ENCODE peak calls at places on chromosome 12, in eight cellular contexts. C is GM12878, R is HCT116, G is prostate gland, S is spleen, I is Panc1, Y is transverse colon, N is GM23338. Q is an unnamed sample.

GRCh38 chr12:123431951-123432886 is 4.3 kb downstream of the RILPL2 start:
- DNase-seq in C (no peak), R (no peak), G (no peak), S (no peak), I (no peak), Y (no peak), N (no peak), Q (no peak)

GRCh38 chr12:28700161-28700560 is 448.9 kb upstream of the FAR2 start:
- DNase-seq in C (no peak), R (no peak), G (no peak), S (no peak), I (no peak), Y (no peak), N (no peak), Q (no peak)

GRCh38 chr12:83128529-83128928 is 441.8 kb downstream of the TMTC2 start:
- DNase-seq in C (no peak), R (no peak), G (no peak), S (no peak), I (no peak), Y (no peak), N (no peak), Q (no peak)

GRCh38 chr12:26631846-26632245 is 201.1 kb downstream of the ITPR2 start:
- DNase-seq in C (no peak), R (no peak), G (no peak), S (no peak), I (no peak), Y (no peak), N (no peak), Q (no peak)

GRCh38 chr12:91289072-91289471 is 106.5 kb upstream of the DCN start:
- DNase-seq in C (no peak), R (no peak), G (no peak), S (no peak), I (no peak), Y (no peak), N (no peak), Q (no peak)

GRCh38 chr12:49094104-49094948 is at the start of gene DHH:
- DNase-seq in C (no peak), R (no peak), G (no peak), S (peak; percentile 77), I (no peak), Y (no peak), N (peak; percentile 77), Q (no peak)

GRCh38 chr12:50186667-50187066 is 19.5 kb upstream of the CERS5 start:
- DNase-seq in C (no peak), R (no peak), G (no peak), S (no peak), I (no peak), Y (no peak), N (no peak), Q (no peak)

GRCh38 chr12:91958816-91959215 is 186.8 kb downstream of the BTG1 start:
- DNase-seq in C (no peak), R (no peak), G (no peak), S (no peak), I (no peak), Y (no peak), N (no peak), Q (no peak)

GRCh38 chr12:105427883-105428282 is 97.4 kb downstream of the C12orf75 start:
- DNase-seq in C (no peak), R (no peak), G (no peak), S (no peak), I (no peak), Y (no peak), N (no peak), Q (no peak)

GRCh38 chr12:89354630-89354931 is 2.3 kb upstream of the DUSP6 start:
- DNase-seq in C (no peak), R (no peak), G (no peak), S (no peak), I (no peak), Y (no peak), N (peak; percentile 44), Q (no peak)

GRCh38 chr12:14618990-14619389 is 51.3 kb upstream of the PLBD1 start:
- DNase-seq in C (no peak), R (no peak), G (no peak), S (no peak), I (no peak), Y (no peak), N (peak; percentile 51), Q (no peak)

GRCh38 chr12:24803406-24804245 is 145.3 kb downstream of the BCAT1 start:
- DNase-seq in C (no peak), R (no peak), G (no peak), S (no peak), I (no peak), Y (no peak), N (no peak), Q (no peak)

GRCh38 chr12:64528616-64529015 is 76.7 kb downstream of the TBK1 start:
- DNase-seq in C (no peak), R (no peak), G (no peak), S (no peak), I (no peak), Y (no peak), N (no peak), Q (no peak)

GRCh38 chr12:14828896-14829295 is 14.4 kb downstream of the ART4 start:
- DNase-seq in C (peak; percentile 12), R (no peak), G (no peak), S (no peak), I (no peak), Y (no peak), N (peak; percentile 53), Q (no peak)

GRCh38 chr12:123083661-123084571 is 67.0 kb downstream of the PITPNM2 start:
- DNase-seq in C (no peak), R (no peak), G (no peak), S (no peak), I (no peak), Y (no peak), N (no peak), Q (no peak)

GRCh38 chr12:104281636-104282035 is 21.9 kb upstream of the EID3 start:
- DNase-seq in C (no peak), R (no peak), G (no peak), S (no peak), I (no peak), Y (no peak), N (no peak), Q (no peak)

GRCh38 chr12:76259071-76259470 is 89.1 kb downstream of the BBS10 start:
- DNase-seq in C (no peak), R (no peak), G (no peak), S (no peak), I (no peak), Y (no peak), N (no peak), Q (no peak)

GRCh38 chr12:109864916-109865315 is 15.4 kb downstream of the GLTP start:
- DNase-seq in C (no peak), R (no peak), G (peak; percentile 73), S (no peak), I (no peak), Y (no peak), N (peak; percentile 44), Q (no peak)

GRCh38 chr12:22529281-22530060 is 14.9 kb downstream of the C2CD5 start:
- DNase-seq in C (no peak), R (no peak), G (no peak), S (no peak), I (peak; percentile 8), Y (no peak), N (peak; percentile 66), Q (no peak)

GRCh38 chr12:85155791-85156190 is 119.6 kb downstream of the LRRIQ1 start:
- DNase-seq in C (no peak), R (peak; percentile 31), G (no peak), S (no peak), I (no peak), Y (no peak), N (peak; percentile 69), Q (no peak)

GRCh38 chr12:253116-253831 is 9.4 kb downstream of the SLC6A13 start:
- DNase-seq in C (no peak), R (no peak), G (no peak), S (no peak), I (no peak), Y (no peak), N (no peak), Q (no peak)
- H3K27me3 ChIP-seq in C (no peaks in the 10 kb centered on the region), R (peaks cover 4% of the 10 kb centered on the region), G (no peaks in the 10 kb centered on the region), S (no peaks in the 10 kb centered on the region), I (peaks cover 2% of the 10 kb centered on the region), Y (peaks cover 11% of the 10 kb centered on the region), N (no peaks in the 10 kb centered on the region), Q (peaks cover 10% of the 10 kb centered on the region)

GRCh38 chr12:16610743-16611142 is 4.8 kb upstream of the LMO3 start:
- DNase-seq in C (no peak), R (no peak), G (no peak), S (no peak), I (no peak), Y (no peak), N (no peak), Q (no peak)
- H3K4me3 ChIP-seq in C (no peak overlapping the region), R (no peak overlapping the region), G (no peak overlapping the region), S (no peak overlapping the region), I (no peak overlapping the region), Y (no peak overlapping the region), N (peak overlapping the region; percentile 85), Q (no peak overlapping the region)

DNA sequence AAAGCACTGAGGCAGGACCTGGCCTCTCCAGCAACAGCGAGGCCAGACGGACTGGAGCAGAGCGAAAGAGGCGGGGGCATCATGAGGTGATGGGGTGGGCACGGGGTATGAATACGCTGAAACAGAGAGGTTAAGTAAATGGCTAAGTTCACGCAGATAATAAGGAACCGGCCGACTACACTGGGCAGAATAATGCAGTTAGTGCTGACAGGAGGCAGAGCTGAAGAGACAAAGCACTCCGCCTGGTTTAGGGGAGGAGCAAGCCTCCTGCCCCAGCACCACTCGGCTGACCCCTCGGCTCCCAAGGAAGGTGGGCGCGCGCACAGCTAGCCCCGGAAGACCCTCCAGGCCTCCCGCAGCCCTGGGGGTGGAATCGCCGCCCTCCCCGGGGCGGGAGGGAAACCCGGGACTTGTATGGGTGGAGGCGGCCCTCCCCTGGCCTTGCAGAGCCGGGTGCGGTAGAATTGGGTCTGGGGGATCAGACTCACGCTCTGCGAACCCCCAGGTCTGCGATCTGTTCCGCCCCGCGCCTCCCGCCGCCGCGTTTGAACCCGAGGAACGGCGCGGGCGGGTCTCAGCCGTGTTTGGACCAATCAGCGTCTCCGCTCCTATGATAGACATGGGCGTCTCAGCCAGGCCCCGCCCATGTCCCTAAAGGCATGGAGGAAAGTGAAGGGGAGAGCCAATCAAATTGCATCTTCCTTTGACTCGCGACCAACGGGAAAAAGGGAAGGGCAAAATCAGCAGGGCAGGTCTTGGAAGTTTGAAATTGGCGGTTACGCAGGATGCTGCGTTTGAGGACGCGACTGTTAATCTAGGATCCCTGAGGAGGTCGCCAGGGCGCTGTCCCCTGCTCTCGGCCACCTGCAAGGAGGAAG is at the start of gene CIT:
- DNase-seq in C (peak; percentile 81), R (peak; percentile 94), G (peak; percentile 90), S (peak; percentile 93), I (peak; percentile 75), Y (peak; percentile 91), N (peak; percentile 99), Q (peak; percentile 78)
- TF ChIP-seq POLR2AphosphoS5 in C (no peak), R (peak; percentile 79), G (peak; percentile 89), S (peak; percentile 40), I (peak; percentile 76), Y (no peak), N (peak; percentile 87), Q (no peak)

DNA sequence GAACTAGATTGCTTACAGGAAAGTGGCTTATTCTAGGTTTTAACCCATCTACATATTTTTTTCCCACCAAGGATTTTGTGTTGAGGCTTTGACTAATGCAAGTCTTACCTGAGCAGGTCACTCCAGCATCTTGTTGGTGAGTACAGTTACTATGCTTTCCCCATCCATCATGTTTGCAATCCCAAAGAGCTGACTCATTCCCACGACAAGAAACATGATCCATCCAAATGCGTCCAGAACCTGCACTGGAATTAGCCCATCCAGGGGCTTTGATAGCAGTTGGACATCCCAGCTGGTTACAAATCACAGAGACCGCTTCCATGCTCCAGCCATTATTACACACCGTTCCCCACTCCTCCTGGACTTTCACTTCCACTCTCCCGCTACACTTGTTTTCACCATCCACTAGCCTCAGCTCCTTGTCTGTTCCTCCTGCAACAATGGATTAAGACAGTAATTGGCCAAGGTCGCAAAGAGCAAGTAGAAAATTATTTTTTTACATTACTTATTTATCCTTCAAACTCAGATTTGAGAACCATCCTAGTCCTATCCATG is 2.5 kb downstream of the CD163 start:
- DNase-seq in C (no peak), R (no peak), G (no peak), S (no peak), I (no peak), Y (no peak), N (no peak), Q (no peak)
- H3K27me3 ChIP-seq in C (no peaks in the 10 kb centered on the region), R (no peaks in the 10 kb centered on the region), G (no peaks in the 10 kb centered on the region), S (no peaks in the 10 kb centered on the region), I (no peaks in the 10 kb centered on the region), Y (no peaks in the 10 kb centered on the region), N (no peaks in the 10 kb centered on the region), Q (no peaks in the 10 kb centered on the region)